ENCODE peak calls at places on chromosomes 13 and 19, in ten cellular contexts. Z, I, W, V, J, K, M, O, T and A are unnamed samples.

GRCh38 chr19:44822670-44823372 is 13.9 kb downstream of the BCAM start:
- DNase-seq in I (no peak), T (no peak), K (no peak), M (no peak), J (no peak), V (no peak), W (no peak), Z (no peak), O (no peak), A (peak)

GRCh38 chr19:1929051-1929742 is 11.8 kb upstream of the CSNK1G2 start:
- DNase-seq in V (peak), W (peak), T (peak), O (peak), K (peak), I (peak), J (peak), M (no peak), Z (peak), A (peak)

GRCh38 chr13:101709952-101710351 is 257.5 kb downstream of the ITGBL1 start:
- DNase-seq in V (no peak), M (no peak), J (no peak), I (no peak), Z (no peak), T (no peak), W (no peak), O (no peak), K (no peak), A (no peak)

GRCh38 chr19:1969176-1970002 is 28.4 kb downstream of the CSNK1G2 start:
- DNase-seq in W (no peak), T (no peak), K (no peak), O (no peak), M (no peak), V (no peak), Z (no peak), J (no peak), I (no peak), A (no peak)

GRCh38 chr19:56145698-56146097 is 4.6 kb downstream of the ZNF444 start:
- DNase-seq in Z (no peak), O (no peak), I (no peak), W (no peak), V (no peak), K (no peak), M (no peak), J (no peak), T (no peak), A (no peak)

GRCh38 chr13:53104120-53104519 is 75.5 kb downstream of the OLFM4 start:
- DNase-seq in M (no peak), I (no peak), O (no peak), T (no peak), K (no peak), W (no peak), Z (no peak), V (no peak), J (no peak), A (no peak)

GRCh38 chr19:22286151-22286810 is at the start of gene ZNF729:
- DNase-seq in V (no peak), M (no peak), T (no peak), Z (no peak), O (no peak), I (no peak), J (no peak), W (peak), K (no peak), A (no peak)

GRCh38 chr19:39823693-39824092 is 10.3 kb downstream of the DYRK1B start:
- DNase-seq in T (no peak), Z (no peak), W (no peak), V (no peak), J (no peak), K (no peak), I (no peak), M (no peak), O (no peak), A (no peak)

GRCh38 chr13:35210234-35210633 is 266.3 kb downstream of the MAB21L1 start:
- DNase-seq in O (no peak), W (no peak), K (no peak), J (peak), T (no peak), Z (no peak), I (no peak), M (no peak), V (no peak), A (no peak)
- TF ChIP-seq CTCF in O (no peak), W (no peak), K (no peak), J (no peak), T (no peak), Z (no peak), I (no peak), M (no peak), V (no peak), A (no peak)

GRCh38 chr13:25701304-25701703 is 329.5 kb downstream of the ATP8A2 start:
- DNase-seq in I (no peak), M (no peak), T (no peak), Z (no peak), V (no peak), J (no peak), W (no peak), K (no peak), O (no peak), A (no peak)
- TF ChIP-seq CTCF in I (no peak), M (no peak), T (no peak), Z (no peak), V (no peak), J (no peak), W (no peak), K (no peak), O (no peak), A (no peak)

GRCh38 chr13:41909524-41909923 is 51.4 kb downstream of the VWA8 start:
- DNase-seq in J (no peak), M (no peak), O (no peak), I (no peak), Z (no peak), V (no peak), K (no peak), T (no peak), W (no peak), A (no peak)

GRCh38 chr13:41900918-41901317 is 60.0 kb downstream of the VWA8 start:
- DNase-seq in J (no peak), T (peak), O (no peak), V (no peak), K (no peak), Z (no peak), M (no peak), W (no peak), I (no peak), A (no peak)

GRCh38 chr13:41905600-41906254 is 55.2 kb downstream of the VWA8 start:
- DNase-seq in O (no peak), W (no peak), K (no peak), M (peak), T (peak), J (peak), Z (no peak), V (no peak), I (no peak), A (no peak)
- TF ChIP-seq CTCF in O (peak), W (no peak), K (peak), M (peak), T (peak), J (peak), Z (peak), V (peak), I (peak), A (peak)

GRCh38 chr19:6529351-6529750 is 1.5 kb upstream of the TNFSF9 start:
- DNase-seq in M (no peak), K (no peak), Z (no peak), J (no peak), W (no peak), O (no peak), V (no peak), I (no peak), T (no peak), A (no peak)
- TF ChIP-seq CTCF in M (no peak), K (no peak), Z (no peak), J (no peak), W (no peak), O (no peak), V (no peak), I (no peak), T (no peak), A (no peak)

DNA sequence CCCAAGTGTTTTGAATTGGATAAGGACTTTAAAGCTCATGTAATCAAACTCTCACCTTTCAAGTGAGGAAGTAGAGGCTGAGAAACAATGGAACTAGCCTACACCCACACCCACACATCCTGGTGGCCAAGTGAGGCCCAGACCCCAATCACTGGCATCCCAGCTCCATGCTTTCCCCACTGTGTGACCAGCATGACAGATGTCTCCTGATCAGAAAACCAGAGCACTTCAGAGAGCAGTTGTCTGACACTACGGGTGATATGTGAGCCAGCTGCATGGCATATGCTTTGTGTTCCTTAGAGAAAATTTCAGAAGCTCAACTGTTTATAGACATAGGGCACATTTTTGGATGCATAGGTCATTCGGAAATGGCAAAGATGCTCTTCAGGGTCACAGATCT is 315.2 kb downstream of the NDFIP2 start:
- DNase-seq in K (no peak), Z (no peak), M (no peak), O (no peak), V (no peak), W (no peak), J (no peak), I (no peak), T (no peak), A (no peak)
- TF ChIP-seq CTCF in K (no peak), Z (no peak), M (no peak), O (no peak), V (no peak), W (no peak), J (no peak), I (no peak), T (no peak), A (no peak)

GRCh38 chr19:38376576-38376975 is 2.2 kb downstream of the PSMD8 start:
- DNase-seq in W (no peak), I (no peak), T (no peak), Z (no peak), K (no peak), M (no peak), V (no peak), O (no peak), J (no peak), A (no peak)

GRCh38 chr19:38375098-38375493 is 725 bp downstream of the PSMD8 start:
- DNase-seq in J (no peak), V (no peak), I (no peak), T (peak), K (no peak), M (no peak), W (no peak), Z (no peak), O (no peak), A (no peak)

GRCh38 chr19:38373907-38374331 is 452 bp upstream of the PSMD8 start:
- DNase-seq in W (no peak), O (no peak), I (no peak), J (no peak), V (no peak), K (no peak), M (no peak), Z (no peak), T (no peak), A (no peak)

GRCh38 chr19:38375748-38376147 is 1.4 kb downstream of the PSMD8 start:
- DNase-seq in T (peak), Z (no peak), M (no peak), V (no peak), J (peak), O (no peak), W (no peak), K (no peak), I (no peak), A (no peak)

GRCh38 chr19:38374332-38375097 is at the start of gene PSMD8:
- DNase-seq in Z (peak), W (peak), O (peak), M (peak), I (peak), J (peak), T (peak), K (peak), V (peak), A (peak)
- TF ChIP-seq CTCF in Z (peak), W (no peak), O (no peak), M (no peak), I (no peak), J (no peak), T (peak), K (peak), V (peak), A (no peak)

GRCh38 chr13:97566907-97567306 is 132.9 kb downstream of the RAP2A start:
- DNase-seq in O (no peak), M (no peak), Z (no peak), I (no peak), K (no peak), V (no peak), J (no peak), T (no peak), W (no peak), A (no peak)
- TF ChIP-seq CTCF in O (no peak), M (peak), Z (no peak), I (no peak), K (no peak), V (no peak), J (no peak), T (no peak), W (no peak), A (no peak)